ENCODE peak calls at places on chromosomes 6 and 20, in eight cellular contexts. F is GM23338, R is astrocyte of the cerebellum, L is AG04449, Y is heart left ventricle, M is breast epithelium, X is osteoblast, B is heart right ventricle. D is an unnamed sample.

GRCh38 chr20:18316166-18316565 is 27.8 kb downstream of the ZNF133 start:
- DNase-seq in F (no peak), R (no peak), L (no peak), Y (no peak), M (no peak), X (no peak), B (no peak), D (no peak)

GRCh38 chr20:21534453-21534852 is 20.6 kb upstream of the NKX2-2 start:
- DNase-seq in F (no peak), R (no peak), L (no peak), Y (no peak), M (no peak), X (no peak), B (no peak), D (no peak)

GRCh38 chr6:152323376-152323775 is 313.8 kb downstream of the SYNE1 start:
- DNase-seq in F (peak), R (no peak), L (no peak), Y (no peak), M (no peak), X (no peak), B (no peak), D (no peak)

GRCh38 chr6:121436966-121437756 is 1.7 kb downstream of the GJA1 start:
- DNase-seq in F (peak), R (no peak), L (no peak), Y (peak), M (peak), X (peak), B (peak), D (no peak)

GRCh38 chr6:135117413-135117968 is 62.9 kb upstream of the HBS1L start:
- DNase-seq in F (no peak), R (no peak), L (no peak), Y (no peak), M (no peak), X (no peak), B (no peak), D (no peak)

GRCh38 chr6:79538481-79538971 is 1.3 kb upstream of the LCA5 start:
- DNase-seq in F (peak), R (no peak), L (no peak), Y (no peak), M (no peak), X (no peak), B (no peak), D (no peak)

GRCh38 chr6:5840742-5841141 is 166.0 kb downstream of the NRN1 start:
- DNase-seq in F (no peak), R (no peak), L (no peak), Y (no peak), M (no peak), X (no peak), B (no peak), D (no peak)

GRCh38 chr6:54697423-54697822 is 149.1 kb upstream of the FAM83B start:
- DNase-seq in F (peak), R (no peak), L (no peak), Y (no peak), M (no peak), X (no peak), B (no peak), D (no peak)

GRCh38 chr20:61536671-61537070 is 284.6 kb downstream of the CDH4 start:
- DNase-seq in F (no peak), R (no peak), L (no peak), Y (no peak), M (no peak), X (no peak), B (no peak), D (no peak)

GRCh38 chr6:36196049-36196879 is at the start of gene BRPF3:
- DNase-seq in F (peak), R (peak), L (no peak), Y (peak), M (peak), X (peak), B (peak), D (peak)

GRCh38 chr20:19858972-19859371 is 100.9 kb downstream of the RIN2 start:
- DNase-seq in F (no peak), R (no peak), L (no peak), Y (no peak), M (no peak), X (peak), B (no peak), D (peak)

GRCh38 chr20:4006640-4007039 is 8.7 kb downstream of the RNF24 start:
- DNase-seq in F (peak), R (peak), L (no peak), Y (peak), M (peak), X (no peak), B (peak), D (no peak)

GRCh38 chr6:134183844-134184243 is 131.4 kb upstream of the SLC2A12 start:
- DNase-seq in F (peak), R (no peak), L (no peak), Y (no peak), M (no peak), X (no peak), B (no peak), D (no peak)

GRCh38 chr20:13220194-13220856 is 749 bp upstream of the ISM1 start:
- DNase-seq in F (peak), R (no peak), L (no peak), Y (peak), M (peak), X (peak), B (peak), D (no peak)

DNA sequence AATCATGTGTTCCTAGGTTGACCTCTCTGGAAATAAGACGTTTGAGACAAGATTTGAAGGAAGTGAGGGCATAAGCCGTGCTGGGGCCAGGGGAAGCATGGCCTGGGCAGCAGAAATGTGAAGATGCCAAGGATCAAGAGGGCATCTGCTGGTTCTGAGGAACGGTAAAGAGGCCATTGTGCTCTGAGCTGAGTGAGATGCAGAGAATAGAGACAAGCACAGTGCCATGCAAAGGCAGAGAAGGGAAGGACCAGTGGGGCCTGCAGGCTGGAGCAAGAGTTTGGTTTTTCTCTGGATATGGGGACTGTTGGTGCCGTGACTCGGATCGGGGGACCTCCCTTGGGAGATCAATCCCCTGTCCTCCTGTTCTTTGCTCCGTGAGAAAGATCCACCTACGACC is 50.8 kb downstream of the SMPDL3A start:
- DNase-seq in F (no peak), R (no peak), L (no peak), Y (no peak), M (no peak), X (no peak), B (no peak), D (no peak)
- H3K4me3 ChIP-seq in F (no peak), R (no peak), L (no peak), Y (no peak), M (no peak), X (no peak), B (no peak), D (no peak)

GRCh38 chr20:45367126-45367525 is 4.2 kb downstream of the SYS1 start:
- DNase-seq in F (no peak), R (no peak), L (no peak), Y (no peak), M (no peak), X (no peak), B (no peak), D (no peak)
- H3K4me3 ChIP-seq in F (no peak), R (no peak), L (no peak), Y (no peak), M (no peak), X (no peak), B (no peak), D (no peak)

GRCh38 chr20:2820084-2820895 is 4.1 kb downstream of the TMEM239 start:
- DNase-seq in F (peak), R (no peak), L (peak), Y (no peak), M (peak), X (peak), B (peak), D (peak)

GRCh38 chr20:2822073-2822472 is 5.9 kb downstream of the TMEM239 start:
- DNase-seq in F (no peak), R (peak), L (no peak), Y (no peak), M (peak), X (no peak), B (no peak), D (peak)

GRCh38 chr20:2817891-2818595 is 1.9 kb downstream of the TMEM239 start:
- DNase-seq in F (no peak), R (no peak), L (no peak), Y (no peak), M (no peak), X (peak), B (peak), D (no peak)

GRCh38 chr20:2817341-2817726 is 1.2 kb downstream of the TMEM239 start:
- DNase-seq in F (no peak), R (no peak), L (no peak), Y (no peak), M (no peak), X (peak), B (no peak), D (no peak)

DNA sequence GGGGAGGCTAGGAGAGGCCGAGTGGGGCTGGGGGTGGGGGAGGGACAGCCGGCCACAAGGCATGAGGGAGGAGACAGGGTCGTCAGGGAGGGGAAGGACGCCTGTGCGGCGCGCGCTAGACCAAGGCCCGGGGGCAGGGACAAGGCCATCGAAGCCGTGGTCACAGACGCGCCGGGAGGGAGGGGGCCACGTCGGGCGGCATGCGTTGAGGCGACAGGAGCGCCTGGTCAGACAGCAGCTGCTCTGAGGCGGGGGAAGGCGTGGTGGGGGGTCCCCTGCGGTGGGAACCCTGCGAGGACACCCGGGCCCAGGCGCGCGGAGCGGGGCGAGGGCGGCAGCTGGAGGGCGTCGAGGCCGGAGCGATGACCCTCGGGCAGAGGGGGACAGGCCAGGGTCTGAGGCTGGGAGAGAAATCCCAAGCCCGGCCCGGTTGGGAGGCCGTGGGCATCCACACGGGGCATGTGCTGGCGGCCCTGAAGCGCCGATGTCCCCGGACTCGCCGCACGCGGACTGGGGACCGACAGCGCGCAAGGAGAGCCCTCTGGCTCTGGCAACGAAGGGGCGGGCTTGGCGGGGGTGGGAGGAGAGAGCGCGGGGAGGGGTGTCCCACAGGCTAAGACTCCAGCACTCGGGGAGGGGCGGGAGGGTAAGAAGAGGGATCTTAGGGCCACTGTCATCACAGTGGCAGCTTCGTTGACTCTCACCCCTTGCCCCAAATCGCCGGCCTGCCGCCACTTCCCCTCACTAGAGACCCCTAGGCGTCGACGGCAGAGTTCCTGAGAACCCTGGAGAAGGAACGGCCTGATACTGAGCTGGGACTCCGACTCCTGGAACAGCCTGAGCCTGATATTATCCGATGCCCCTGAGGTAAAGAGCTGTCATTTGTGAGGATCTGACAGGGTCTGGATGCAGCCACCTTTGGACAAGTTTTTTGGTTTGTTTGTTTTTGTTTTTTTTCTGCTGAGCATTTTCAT is 5.0 kb downstream of the TMEM239 start:
- DNase-seq in F (peak), R (no peak), L (no peak), Y (no peak), M (peak), X (no peak), B (no peak), D (no peak)
- H3K4me3 ChIP-seq in F (peak), R (no peak), L (no peak), Y (no peak), M (no peak), X (no peak), B (no peak), D (no peak)

GRCh38 chr6:108168501-108168979 is 2.7 kb downstream of the NR2E1 start:
- DNase-seq in F (peak), R (peak), L (no peak), Y (peak), M (no peak), X (peak), B (no peak), D (no peak)
- H3K4me3 ChIP-seq in F (peak), R (peak), L (no peak), Y (peak), M (peak), X (no peak), B (peak), D (no peak)

GRCh38 chr20:25865715-25866656 is 169.3 kb upstream of the ZNF337 start:
- DNase-seq in F (peak), R (peak), L (no peak), Y (peak), M (no peak), X (peak), B (peak), D (no peak)

GRCh38 chr20:25864326-25864970 is 167.8 kb upstream of the ZNF337 start:
- DNase-seq in F (no peak), R (no peak), L (no peak), Y (no peak), M (no peak), X (peak), B (no peak), D (no peak)

GRCh38 chr20:25864986-25865714 is 168.5 kb upstream of the ZNF337 start:
- DNase-seq in F (no peak), R (no peak), L (no peak), Y (peak), M (no peak), X (no peak), B (no peak), D (no peak)

GRCh38 chr20:25863536-25864325 is 167.1 kb upstream of the ZNF337 start:
- DNase-seq in F (peak), R (no peak), L (no peak), Y (peak), M (no peak), X (peak), B (no peak), D (no peak)

DNA sequence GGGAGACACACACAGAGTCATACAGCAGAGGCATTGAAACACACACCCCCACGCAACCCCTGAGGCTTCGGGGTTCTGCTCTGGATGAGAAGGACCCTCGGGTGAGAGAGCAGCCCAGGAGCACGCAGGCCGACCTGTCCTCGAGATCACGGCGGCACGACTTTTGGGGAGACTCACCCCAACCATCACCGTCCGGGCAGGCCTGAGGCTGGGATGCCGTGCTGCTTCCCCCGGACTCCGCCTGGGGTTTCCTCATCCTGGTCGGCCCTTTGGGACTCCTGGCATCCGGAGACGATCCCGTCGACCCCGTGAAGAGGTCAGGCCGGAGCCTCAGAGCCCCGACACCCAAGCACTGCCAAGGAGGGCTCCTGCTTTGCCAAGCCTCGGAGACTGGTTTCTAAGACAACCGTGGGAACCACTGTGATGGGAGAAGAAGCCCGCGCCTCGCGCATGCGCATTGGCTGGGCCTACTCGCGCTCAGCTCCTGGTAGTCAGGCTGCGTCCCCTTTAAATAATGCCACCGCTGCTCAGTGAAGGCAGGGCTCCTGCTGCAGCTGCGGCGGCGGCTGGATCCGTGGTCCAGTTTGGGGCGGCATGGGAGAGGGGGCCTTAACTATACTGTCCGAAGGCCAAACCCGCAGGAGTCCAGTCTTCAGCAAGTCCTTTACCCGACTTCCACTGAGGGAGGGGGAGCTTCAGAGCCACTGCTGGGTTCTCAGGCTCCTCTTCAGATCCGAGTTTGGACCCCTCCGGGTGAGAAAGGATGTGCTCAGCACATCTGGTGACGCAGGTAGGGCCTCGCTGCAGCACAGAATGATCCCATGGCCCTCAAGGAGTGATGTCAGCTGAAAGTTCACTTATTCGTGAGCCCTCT is 171.4 kb upstream of the ZNF337 start:
- DNase-seq in F (peak), R (peak), L (no peak), Y (peak), M (no peak), X (peak), B (peak), D (no peak)
- H3K4me3 ChIP-seq in F (peak), R (peak), L (peak), Y (peak), M (peak), X (peak), B (peak), D (peak)

D was measured in skeletal muscle cell.